ENCODE peak calls at places on chromosomes 13 and 19, in nine cellular contexts. One of them, this sample, is unnamed.

GRCh38 chr13:63024458-63024857 is 1608.8 kb upstream of the PCDH20 start:
- DNase-seq in ovary: no peak
- DNase-seq in BJ: no peak
- DNase-seq in fibroblast of pulmonary artery: peak; percentile 4
- DNase-seq in GM23338: no peak
- DNase-seq in epithelial cell of esophagus: no peak
- DNase-seq in kidney: no peak
- DNase-seq in A673: no peak
- DNase-seq in heart left ventricle: no peak
- DNase-seq in this sample: no peak

GRCh38 chr19:18955042-18955441 is 14.0 kb upstream of the HOMER3 start:
- DNase-seq in ovary: no peak
- DNase-seq in BJ: no peak
- DNase-seq in fibroblast of pulmonary artery: no peak
- DNase-seq in GM23338: no peak
- DNase-seq in epithelial cell of esophagus: no peak
- DNase-seq in kidney: no peak
- DNase-seq in A673: no peak
- DNase-seq in heart left ventricle: no peak
- DNase-seq in this sample: no peak

GRCh38 chr19:29809795-29810503 is 1.8 kb upstream of the CCNE1 start:
- DNase-seq in ovary: no peak
- DNase-seq in BJ: no peak
- DNase-seq in fibroblast of pulmonary artery: no peak
- DNase-seq in GM23338: no peak
- DNase-seq in epithelial cell of esophagus: no peak
- DNase-seq in kidney: peak; percentile 9
- DNase-seq in A673: no peak
- DNase-seq in heart left ventricle: no peak
- DNase-seq in this sample: no peak

GRCh38 chr19:16288544-16288943 is 36.1 kb upstream of the KLF2 start:
- DNase-seq in ovary: no peak
- DNase-seq in BJ: no peak
- DNase-seq in fibroblast of pulmonary artery: peak; percentile 41
- DNase-seq in GM23338: no peak
- DNase-seq in epithelial cell of esophagus: no peak
- DNase-seq in kidney: no peak
- DNase-seq in A673: peak; percentile 58
- DNase-seq in heart left ventricle: peak; percentile 54
- DNase-seq in this sample: peak; percentile 21

GRCh38 chr13:31965361-31966066 is 66.1 kb upstream of the FRY start:
- DNase-seq in ovary: no peak
- DNase-seq in BJ: no peak
- DNase-seq in fibroblast of pulmonary artery: peak; percentile 81
- DNase-seq in GM23338: no peak
- DNase-seq in epithelial cell of esophagus: peak; percentile 19
- DNase-seq in kidney: no peak
- DNase-seq in A673: no peak
- DNase-seq in heart left ventricle: no peak
- DNase-seq in this sample: no peak

GRCh38 chr19:43619262-43620060 is at the start of gene ZNF428:
- DNase-seq in ovary: peak; percentile 86
- DNase-seq in BJ: peak; percentile 38
- DNase-seq in fibroblast of pulmonary artery: peak; percentile 92
- DNase-seq in GM23338: peak; percentile 97
- DNase-seq in epithelial cell of esophagus: peak; percentile 83
- DNase-seq in kidney: peak; percentile 95
- DNase-seq in A673: peak; percentile 98
- DNase-seq in heart left ventricle: peak; percentile 88
- DNase-seq in this sample: peak; percentile 80

GRCh38 chr13:40146586-40147240 is 491.3 kb downstream of the COG6 start:
- DNase-seq in ovary: no peak
- DNase-seq in BJ: no peak
- DNase-seq in fibroblast of pulmonary artery: no peak
- DNase-seq in GM23338: no peak
- DNase-seq in epithelial cell of esophagus: peak; percentile 37
- DNase-seq in kidney: no peak
- DNase-seq in A673: no peak
- DNase-seq in heart left ventricle: no peak
- DNase-seq in this sample: no peak

GRCh38 chr13:31848621-31849020 is 109.3 kb downstream of the RXFP2 start:
- DNase-seq in ovary: no peak
- DNase-seq in BJ: no peak
- DNase-seq in fibroblast of pulmonary artery: no peak
- DNase-seq in GM23338: no peak
- DNase-seq in epithelial cell of esophagus: no peak
- DNase-seq in kidney: no peak
- DNase-seq in A673: no peak
- DNase-seq in heart left ventricle: no peak
- DNase-seq in this sample: no peak

GRCh38 chr19:18173054-18173571 is 500 bp upstream of the IFI30 start:
- DNase-seq in ovary: no peak
- DNase-seq in BJ: no peak
- DNase-seq in fibroblast of pulmonary artery: no peak
- DNase-seq in GM23338: no peak
- DNase-seq in epithelial cell of esophagus: no peak
- DNase-seq in kidney: peak; percentile 87
- DNase-seq in A673: no peak
- DNase-seq in heart left ventricle: peak; percentile 71
- DNase-seq in this sample: peak; percentile 71

GRCh38 chr13:28318418-28318995 is 176.4 kb downstream of the FLT1 start:
- DNase-seq in ovary: no peak
- DNase-seq in BJ: no peak
- DNase-seq in fibroblast of pulmonary artery: no peak
- DNase-seq in GM23338: no peak
- DNase-seq in epithelial cell of esophagus: no peak
- DNase-seq in kidney: no peak
- DNase-seq in A673: no peak
- DNase-seq in heart left ventricle: no peak
- DNase-seq in this sample: no peak

GRCh38 chr13:23949736-23950135 is 52.4 kb upstream of the C1QTNF9B start:
- DNase-seq in ovary: no peak
- DNase-seq in BJ: no peak
- DNase-seq in fibroblast of pulmonary artery: no peak
- DNase-seq in GM23338: no peak
- DNase-seq in epithelial cell of esophagus: no peak
- DNase-seq in kidney: no peak
- DNase-seq in A673: no peak
- DNase-seq in heart left ventricle: no peak
- DNase-seq in this sample: no peak

GRCh38 chr19:55118401-55118991 is 1.1 kb upstream of the PPP1R12C start:
- DNase-seq in ovary: peak; percentile 38
- DNase-seq in BJ: no peak
- DNase-seq in fibroblast of pulmonary artery: peak; percentile 34
- DNase-seq in GM23338: peak; percentile 97
- DNase-seq in epithelial cell of esophagus: no peak
- DNase-seq in kidney: no peak
- DNase-seq in A673: no peak
- DNase-seq in heart left ventricle: peak; percentile 71
- DNase-seq in this sample: peak; percentile 50

GRCh38 chr19:17108453-17108784 is 32.8 kb downstream of the MYO9B start:
- DNase-seq in ovary: no peak
- DNase-seq in BJ: no peak
- DNase-seq in fibroblast of pulmonary artery: no peak
- DNase-seq in GM23338: no peak
- DNase-seq in epithelial cell of esophagus: no peak
- DNase-seq in kidney: no peak
- DNase-seq in A673: no peak
- DNase-seq in heart left ventricle: no peak
- DNase-seq in this sample: no peak

GRCh38 chr19:30848626-30849322 is 476.6 kb downstream of the ZNF536 start:
- DNase-seq in ovary: no peak
- DNase-seq in BJ: no peak
- DNase-seq in fibroblast of pulmonary artery: no peak
- DNase-seq in GM23338: no peak
- DNase-seq in epithelial cell of esophagus: no peak
- DNase-seq in kidney: no peak
- DNase-seq in A673: no peak
- DNase-seq in heart left ventricle: no peak
- DNase-seq in this sample: no peak

GRCh38 chr13:113907637-113908617 is 44.1 kb upstream of the GAS6 start:
- DNase-seq in ovary: no peak
- DNase-seq in BJ: peak; percentile 59
- DNase-seq in fibroblast of pulmonary artery: peak; percentile 44
- DNase-seq in GM23338: no peak
- DNase-seq in epithelial cell of esophagus: peak; percentile 25
- DNase-seq in kidney: no peak
- DNase-seq in A673: peak; percentile 43
- DNase-seq in heart left ventricle: no peak
- DNase-seq in this sample: peak; percentile 91

GRCh38 chr13:106372199-106373160 is 163.0 kb downstream of the EFNB2 start:
- DNase-seq in ovary: no peak
- DNase-seq in BJ: peak; percentile 52
- DNase-seq in fibroblast of pulmonary artery: peak; percentile 59
- DNase-seq in GM23338: no peak
- DNase-seq in epithelial cell of esophagus: peak; percentile 51
- DNase-seq in kidney: no peak
- DNase-seq in A673: no peak
- DNase-seq in heart left ventricle: no peak
- DNase-seq in this sample: peak; percentile 58

GRCh38 chr19:17322854-17323253 is 11.8 kb downstream of the ANO8 start:
- DNase-seq in ovary: no peak
- DNase-seq in BJ: no peak
- DNase-seq in fibroblast of pulmonary artery: no peak
- DNase-seq in GM23338: no peak
- DNase-seq in epithelial cell of esophagus: no peak
- DNase-seq in kidney: peak; percentile 85
- DNase-seq in A673: no peak
- DNase-seq in heart left ventricle: no peak
- DNase-seq in this sample: no peak

GRCh38 chr13:73142091-73142490 is 83.3 kb downstream of the KLF5 start:
- DNase-seq in ovary: no peak
- DNase-seq in BJ: no peak
- DNase-seq in fibroblast of pulmonary artery: peak; percentile 27
- DNase-seq in GM23338: no peak
- DNase-seq in epithelial cell of esophagus: no peak
- DNase-seq in kidney: no peak
- DNase-seq in A673: peak; percentile 10
- DNase-seq in heart left ventricle: no peak
- DNase-seq in this sample: no peak

GRCh38 chr13:85298387-85298924 is 500.8 kb downstream of the SLITRK6 start:
- DNase-seq in ovary: no peak
- DNase-seq in BJ: no peak
- DNase-seq in fibroblast of pulmonary artery: no peak
- DNase-seq in GM23338: peak; percentile 11
- DNase-seq in epithelial cell of esophagus: no peak
- DNase-seq in kidney: no peak
- DNase-seq in A673: no peak
- DNase-seq in heart left ventricle: no peak
- DNase-seq in this sample: no peak

GRCh38 chr13:72849571-72849970 is 67.6 kb downstream of the PIBF1 start:
- DNase-seq in ovary: no peak
- DNase-seq in BJ: peak; percentile 13
- DNase-seq in fibroblast of pulmonary artery: peak; percentile 35
- DNase-seq in GM23338: no peak
- DNase-seq in epithelial cell of esophagus: no peak
- DNase-seq in kidney: no peak
- DNase-seq in A673: no peak
- DNase-seq in heart left ventricle: no peak
- DNase-seq in this sample: peak; percentile 52

GRCh38 chr13:35599385-35599784 is 122.9 kb upstream of the MAB21L1 start:
- DNase-seq in ovary: no peak
- DNase-seq in BJ: no peak
- DNase-seq in fibroblast of pulmonary artery: no peak
- DNase-seq in GM23338: peak; percentile 41
- DNase-seq in epithelial cell of esophagus: peak; percentile 87
- DNase-seq in kidney: no peak
- DNase-seq in A673: no peak
- DNase-seq in heart left ventricle: no peak
- DNase-seq in this sample: no peak
- H3K4me3 ChIP-seq in ovary: no peak overlapping the region
- H3K4me3 ChIP-seq in BJ: no peak overlapping the region
- H3K4me3 ChIP-seq in fibroblast of pulmonary artery: no peak overlapping the region
- H3K4me3 ChIP-seq in GM23338: no peak overlapping the region
- H3K4me3 ChIP-seq in epithelial cell of esophagus: no peak overlapping the region
- H3K4me3 ChIP-seq in kidney: no peak overlapping the region
- H3K4me3 ChIP-seq in A673: no peak overlapping the region
- H3K4me3 ChIP-seq in heart left ventricle: no peak overlapping the region
- H3K4me3 ChIP-seq in this sample: no peak overlapping the region

DNA sequence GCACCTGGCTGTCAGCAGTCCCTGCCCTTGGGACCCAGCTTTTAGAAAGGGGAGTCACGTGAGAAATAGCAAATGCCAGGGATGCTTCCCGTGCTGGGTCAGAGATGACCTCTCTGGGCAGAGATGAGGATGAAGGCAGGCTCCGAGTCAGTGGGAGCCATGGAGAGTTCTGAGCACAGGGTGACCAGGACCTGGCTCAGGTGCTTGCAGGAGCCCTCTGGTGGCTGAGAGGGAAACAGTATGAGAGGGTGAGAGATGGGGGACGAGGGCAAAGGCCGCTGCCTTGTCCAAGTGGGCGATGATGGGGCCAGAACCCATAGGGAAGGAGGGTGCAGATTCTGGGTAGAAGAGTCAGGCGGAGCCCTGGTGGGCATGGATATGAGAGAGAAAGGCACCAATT is 15.8 kb downstream of the TMED1 start:
- DNase-seq in ovary: no peak
- DNase-seq in BJ: no peak
- DNase-seq in fibroblast of pulmonary artery: no peak
- DNase-seq in GM23338: peak; percentile 43
- DNase-seq in epithelial cell of esophagus: no peak
- DNase-seq in kidney: no peak
- DNase-seq in A673: no peak
- DNase-seq in heart left ventricle: no peak
- DNase-seq in this sample: no peak
- TF ChIP-seq CTCF in ovary: no peak
- TF ChIP-seq CTCF in BJ: peak; percentile 22
- TF ChIP-seq CTCF in fibroblast of pulmonary artery: peak; percentile 31
- TF ChIP-seq CTCF in GM23338: peak; percentile 48
- TF ChIP-seq CTCF in epithelial cell of esophagus: peak; percentile 27
- TF ChIP-seq CTCF in kidney: no peak
- TF ChIP-seq CTCF in A673: no peak
- TF ChIP-seq CTCF in heart left ventricle: no peak
- TF ChIP-seq CTCF in this sample: peak; percentile 34

DNA sequence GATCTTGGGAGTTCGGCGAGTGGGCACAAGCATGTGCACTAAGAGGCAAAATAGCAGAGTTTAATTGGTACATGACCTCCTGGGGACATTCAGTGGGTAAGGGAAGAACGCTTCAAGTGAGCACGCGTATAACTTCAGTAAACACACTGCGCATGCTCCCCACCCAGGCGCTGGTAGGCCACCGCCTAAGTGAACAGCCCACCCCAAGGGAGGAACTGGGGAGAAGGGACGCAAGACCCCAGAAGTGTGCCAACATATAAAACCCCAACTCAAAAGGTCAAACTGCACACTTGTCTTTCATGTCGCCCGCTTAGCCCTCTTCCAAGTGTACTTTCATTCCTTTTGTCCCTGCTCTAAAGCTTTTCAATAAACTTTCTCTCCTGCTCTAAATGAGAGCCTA is 10.5 kb upstream of the NTN5 start:
- DNase-seq in ovary: peak; percentile 41
- DNase-seq in BJ: no peak
- DNase-seq in fibroblast of pulmonary artery: peak; percentile 57
- DNase-seq in GM23338: no peak
- DNase-seq in epithelial cell of esophagus: peak; percentile 22
- DNase-seq in kidney: peak; percentile 82
- DNase-seq in A673: no peak
- DNase-seq in heart left ventricle: peak; percentile 42
- DNase-seq in this sample: peak; percentile 44
- H3K4me3 ChIP-seq in ovary: no peak overlapping the region
- H3K4me3 ChIP-seq in BJ: no peak overlapping the region
- H3K4me3 ChIP-seq in fibroblast of pulmonary artery: no peak overlapping the region
- H3K4me3 ChIP-seq in GM23338: no peak overlapping the region
- H3K4me3 ChIP-seq in epithelial cell of esophagus: no peak overlapping the region
- H3K4me3 ChIP-seq in kidney: no peak overlapping the region
- H3K4me3 ChIP-seq in A673: no peak overlapping the region
- H3K4me3 ChIP-seq in heart left ventricle: peak overlapping the region; percentile 20
- H3K4me3 ChIP-seq in this sample: peak overlapping the region; percentile 10

GRCh38 chr19:35074426-35075201 is 33.1 kb downstream of the HPN start:
- DNase-seq in ovary: no peak
- DNase-seq in BJ: no peak
- DNase-seq in fibroblast of pulmonary artery: no peak
- DNase-seq in GM23338: no peak
- DNase-seq in epithelial cell of esophagus: no peak
- DNase-seq in kidney: no peak
- DNase-seq in A673: no peak
- DNase-seq in heart left ventricle: no peak
- DNase-seq in this sample: no peak
- TF ChIP-seq CTCF in ovary: no peak
- TF ChIP-seq CTCF in BJ: no peak
- TF ChIP-seq CTCF in fibroblast of pulmonary artery: no peak
- TF ChIP-seq CTCF in GM23338: no peak
- TF ChIP-seq CTCF in epithelial cell of esophagus: no peak
- TF ChIP-seq CTCF in kidney: no peak
- TF ChIP-seq CTCF in A673: no peak
- TF ChIP-seq CTCF in heart left ventricle: no peak
- TF ChIP-seq CTCF in this sample: no peak

This sample was measured in fibroblast of mammary gland.